ENCODE peak calls at places on chromosomes 1 and 21, in seven cellular contexts. M is ovary; O is lower lobe of right lung; L is Caco-2; S is mammary epithelial cell; P is lung; H is naive thymus-derived CD4-positive, alpha-beta T cell. J is an unnamed sample.

GRCh38 chr1:64084451-64084850 is 119.0 kb upstream of the UBE2U start:
- DNase-seq in P (no peak), S (no peak), O (no peak), H (no peak), M (no peak), L (no peak), J (no peak)

GRCh38 chr1:178500091-178500770 is 3.5 kb upstream of the CLEC20A start:
- DNase-seq in S (no peak), O (no peak), L (peak; percentile 35), H (no peak), P (no peak), M (no peak), J (no peak)

GRCh38 chr1:37394574-37395464 is 79.6 kb upstream of the ZC3H12A start:
- DNase-seq in S (no peak), M (no peak), H (no peak), O (no peak), L (no peak), P (no peak), J (no peak)

GRCh38 chr1:199087081-199087614 is 448.3 kb downstream of the PTPRC start:
- DNase-seq in L (no peak), H (no peak), P (no peak), S (no peak), M (no peak), O (no peak), J (no peak)

GRCh38 chr1:96416111-96416595 is 305.4 kb upstream of the PTBP2 start:
- DNase-seq in P (no peak), S (peak; percentile 97), H (no peak), L (no peak), O (no peak), M (no peak), J (peak; percentile 73)

GRCh38 chr1:36093226-36093625 is 4.5 kb downstream of the ADPRS start:
- DNase-seq in H (no peak), P (no peak), S (no peak), O (no peak), L (no peak), M (peak; percentile 36), J (no peak)

GRCh38 chr1:87794788-87795614 is 466.3 kb downstream of the LMO4 start:
- DNase-seq in O (no peak), M (no peak), P (no peak), H (no peak), L (peak; percentile 22), S (peak; percentile 64), J (peak; percentile 55)

GRCh38 chr1:228018961-228019721 is 12.3 kb downstream of the WNT3A start:
- DNase-seq in L (no peak), H (no peak), P (no peak), M (peak; percentile 19), O (peak; percentile 36), S (no peak), J (no peak)

GRCh38 chr1:15948600-15949452 is 27.1 kb downstream of the ZBTB17 start:
- DNase-seq in H (no peak), M (peak; percentile 88), P (peak; percentile 89), S (peak; percentile 94), O (peak; percentile 79), L (no peak), J (no peak)

GRCh38 chr1:69787151-69787550 is 219.4 kb downstream of the LRRC7 start:
- DNase-seq in O (no peak), H (no peak), L (no peak), S (no peak), M (no peak), P (no peak), J (no peak)

GRCh38 chr1:205270764-205271163 is 43.0 kb downstream of the TMCC2 start:
- DNase-seq in O (no peak), L (no peak), P (no peak), S (peak; percentile 81), H (no peak), M (no peak), J (no peak)

GRCh38 chr1:39105061-39105840 is 79.1 kb downstream of the NDUFS5 start:
- DNase-seq in L (peak; percentile 75), O (peak; percentile 84), P (peak; percentile 77), M (peak; percentile 83), H (peak; percentile 49), S (peak; percentile 76), J (peak; percentile 83)

GRCh38 chr1:63615809-63616420 is 22.7 kb downstream of the PGM1 start:
- DNase-seq in L (peak; percentile 74), S (peak; percentile 58), O (no peak), M (no peak), P (peak; percentile 62), H (peak; percentile 62), J (no peak)

GRCh38 chr1:56322211-56322610 is 257.2 kb downstream of the PLPP3 start:
- DNase-seq in O (no peak), M (no peak), H (no peak), P (no peak), L (no peak), S (no peak), J (no peak)

GRCh38 chr1:162690672-162691434 is 58.6 kb downstream of the DDR2 start:
- DNase-seq in L (no peak), M (peak; percentile 57), P (no peak), O (no peak), S (peak; percentile 94), H (no peak), J (peak; percentile 81)

GRCh38 chr1:163528710-163529348 is 207.1 kb downstream of the NUF2 start:
- DNase-seq in H (no peak), L (peak; percentile 42), M (no peak), O (no peak), S (peak; percentile 5), P (no peak), J (no peak)

DNA sequence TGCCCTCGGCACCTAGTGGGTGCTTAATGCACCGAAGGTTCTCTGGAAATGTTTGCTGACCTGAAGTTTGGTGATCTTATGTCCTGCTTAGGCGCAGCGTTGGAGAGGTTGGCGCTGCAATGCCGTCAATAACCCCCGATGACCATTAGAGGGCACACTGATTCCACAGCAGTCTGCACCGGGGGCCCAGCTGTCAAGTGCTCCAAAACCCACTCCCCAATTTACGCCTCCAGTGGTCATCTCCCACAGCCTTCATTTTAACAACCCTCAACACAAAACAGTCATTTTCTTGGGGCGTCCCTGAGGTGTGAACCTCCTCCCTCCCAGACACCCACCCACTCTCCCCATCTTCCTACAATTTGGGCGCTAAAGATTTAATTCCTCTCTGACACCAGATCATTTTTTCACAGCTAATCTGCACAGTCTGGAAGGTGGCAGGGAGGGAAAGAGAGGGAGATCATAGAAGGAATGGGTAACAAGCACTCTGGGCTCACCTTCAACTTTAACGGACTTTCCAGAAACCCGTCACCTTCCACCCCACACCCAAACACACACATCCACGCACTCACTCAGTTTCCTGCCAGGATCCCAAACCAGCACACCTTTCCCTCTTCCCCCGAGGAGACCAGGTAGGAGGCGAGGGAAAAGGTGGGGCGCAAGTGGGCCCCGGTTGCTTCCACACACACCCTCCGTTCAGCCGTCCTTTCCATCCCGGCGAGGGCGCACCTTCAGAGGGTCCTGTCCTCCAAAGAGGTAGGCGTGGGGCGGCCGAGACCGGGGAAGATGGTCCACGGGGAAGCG is 570 bp upstream of the NPR1 start:
- DNase-seq in M (peak; percentile 69), H (peak; percentile 34), O (peak; percentile 58), L (peak; percentile 72), S (peak; percentile 29), P (peak; percentile 53), J (no peak)
- H3K4me1 ChIP-seq in M (no peaks in the 10 kb centered on the region), H (peaks cover 17% of the 10 kb centered on the region), O (peaks cover 32% of the 10 kb centered on the region), L (peaks cover 16% of the 10 kb centered on the region), S (peaks cover 19% of the 10 kb centered on the region), P (no peaks in the 10 kb centered on the region), J (no peaks in the 10 kb centered on the region)

DNA sequence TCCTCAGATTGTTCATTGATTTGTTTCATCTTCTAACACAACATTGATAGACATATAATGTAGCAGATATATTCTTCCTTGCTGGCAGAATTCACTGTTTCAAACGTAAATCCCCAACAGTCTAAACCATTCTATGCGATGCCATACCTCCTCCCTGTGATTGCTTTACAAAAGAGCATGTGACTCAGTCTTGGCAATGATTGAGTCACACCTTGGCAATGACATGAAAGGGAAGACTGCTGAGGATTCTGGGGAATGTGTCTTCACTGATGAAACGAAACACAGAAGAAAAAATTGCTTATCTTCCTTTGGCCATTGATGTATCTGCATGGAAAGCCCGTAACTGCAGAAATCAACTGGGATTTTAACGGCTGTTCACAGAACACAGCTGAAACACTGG is 409.6 kb upstream of the ZRANB2 start:
- DNase-seq in P (no peak), H (no peak), S (peak; percentile 59), L (no peak), M (no peak), O (no peak), J (no peak)
- H3K27me3 ChIP-seq in P (no peaks in the 10 kb centered on the region), H (no peaks in the 10 kb centered on the region), S (no peaks in the 10 kb centered on the region), L (no peaks in the 10 kb centered on the region), M (no peaks in the 10 kb centered on the region), O (no peaks in the 10 kb centered on the region), J (no peaks in the 10 kb centered on the region)

DNA sequence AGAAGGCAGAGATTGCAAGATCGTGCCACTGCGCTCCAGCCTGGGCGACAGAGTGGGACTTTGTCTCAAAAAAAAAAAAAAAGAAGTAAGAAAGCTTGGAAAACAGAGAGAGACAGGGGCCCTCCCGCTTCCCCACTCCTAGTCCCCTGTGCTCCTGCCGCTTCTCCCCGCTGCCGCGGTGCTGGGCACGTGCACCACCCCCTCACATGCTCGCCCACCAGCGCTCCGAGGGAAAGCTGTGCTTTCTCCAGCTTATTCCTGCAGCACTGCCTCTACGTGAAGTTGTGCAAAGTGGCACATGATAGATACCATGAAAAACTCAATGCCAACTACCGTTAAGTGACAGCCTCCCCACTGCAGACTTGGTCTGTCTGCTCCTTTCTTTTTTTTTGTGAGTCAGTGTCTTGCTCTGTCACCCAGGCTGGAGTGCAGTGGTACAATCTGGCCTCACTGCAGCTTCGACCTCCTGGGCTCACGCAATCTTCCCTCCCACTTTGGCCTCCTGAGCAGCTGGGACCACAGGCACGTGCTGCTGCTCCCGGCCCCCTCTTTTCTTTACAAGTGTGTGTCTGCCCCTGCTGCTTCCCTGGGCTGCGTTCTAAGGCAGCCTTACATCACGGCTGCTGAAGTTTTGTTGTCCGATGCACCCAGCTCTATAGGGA is 15.4 kb downstream of the SLX9 start:
- DNase-seq in O (peak; percentile 39), S (no peak), L (no peak), P (no peak), M (no peak), H (no peak), J (no peak)
- H3K4me1 ChIP-seq in O (peaks cover 25% of the 10 kb centered on the region), S (peaks cover 14% of the 10 kb centered on the region), L (no peaks in the 10 kb centered on the region), P (peaks cover 22% of the 10 kb centered on the region), M (peaks cover 19% of the 10 kb centered on the region), H (no peaks in the 10 kb centered on the region), J (no peaks in the 10 kb centered on the region)

GRCh38 chr1:118991448-118991847 is 3.3 kb upstream of the TBX15 start:
- DNase-seq in S (no peak), L (no peak), H (no peak), O (no peak), P (no peak), M (no peak), J (no peak)

GRCh38 chr1:118995312-118996016 is 7.3 kb upstream of the TBX15 start:
- DNase-seq in L (no peak), H (no peak), P (no peak), O (no peak), M (no peak), S (peak; percentile 17), J (no peak)

GRCh38 chr1:118992426-118992825 is 4.3 kb upstream of the TBX15 start:
- DNase-seq in P (no peak), S (no peak), M (no peak), O (no peak), L (no peak), H (no peak), J (no peak)

GRCh38 chr1:118992868-118993711 is 4.9 kb upstream of the TBX15 start:
- DNase-seq in P (no peak), H (no peak), S (no peak), L (no peak), O (no peak), M (no peak), J (no peak)

DNA sequence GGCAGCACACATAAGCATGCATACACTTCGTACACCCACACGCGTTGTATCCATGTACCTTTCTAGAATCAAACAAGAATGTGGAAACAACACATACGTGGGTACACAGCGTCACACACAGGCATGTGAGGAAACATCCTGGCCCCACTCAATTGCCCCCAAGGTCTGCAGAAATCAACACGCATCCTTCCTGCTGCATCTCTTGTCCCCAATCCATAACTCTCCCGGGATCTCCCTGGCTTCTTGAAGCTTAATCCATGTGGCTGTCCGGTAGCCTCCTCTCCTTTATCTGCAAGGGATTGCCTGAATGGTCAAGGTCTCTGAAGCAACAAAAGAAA is 5.5 kb upstream of the TBX15 start:
- DNase-seq in H (no peak), S (no peak), L (no peak), O (no peak), M (no peak), P (no peak), J (no peak)
- H3K27me3 ChIP-seq in H (peaks cover 9% of the 10 kb centered on the region), S (peaks cover 18% of the 10 kb centered on the region), L (no peaks in the 10 kb centered on the region), O (peaks cover 100% of the 10 kb centered on the region), M (no peaks in the 10 kb centered on the region), P (peaks cover 23% of the 10 kb centered on the region), J (peaks cover 89% of the 10 kb centered on the region)